ENCODE peak calls at places on chromosomes 12 and 14, in nine cellular contexts. D, Y, J, A, T, W, O, G and P are unnamed samples.

GRCh38 chr12:54262403-54262925 is 17.5 kb downstream of the CBX5 start:
- DNase-seq in D (no peak), Y (peak; percentile 81), J (peak; percentile 58), A (no peak), T (peak; percentile 24), W (no peak), O (peak; percentile 71), G (peak; percentile 92), P (no peak)

GRCh38 chr12:52730793-52731192 is 27.5 kb upstream of the KRT77 start:
- DNase-seq in D (no peak), Y (no peak), J (no peak), A (no peak), T (no peak), W (no peak), O (no peak), G (no peak), P (no peak)

GRCh38 chr14:54109521-54110120 is 153.0 kb upstream of the BMP4 start:
- DNase-seq in D (no peak), Y (no peak), J (no peak), A (no peak), T (no peak), W (no peak), O (no peak), G (no peak), P (no peak)

GRCh38 chr12:2795291-2796186 is 769 bp downstream of the FKBP4 start:
- DNase-seq in D (peak; percentile 60), Y (peak; percentile 75), J (peak; percentile 46), A (peak; percentile 73), T (peak; percentile 50), W (no peak), O (peak; percentile 14), G (peak; percentile 60), P (peak; percentile 83)

GRCh38 chr12:124913474-124914391 is 717 bp downstream of the UBC start:
- DNase-seq in D (peak; percentile 89), Y (peak; percentile 83), J (peak; percentile 67), A (peak; percentile 95), T (no peak), W (no peak), O (peak; percentile 77), G (peak; percentile 76), P (peak; percentile 95)

GRCh38 chr12:1778911-1779310 is 41.5 kb upstream of the LRTM2 start:
- DNase-seq in D (no peak), Y (no peak), J (peak; percentile 52), A (no peak), T (no peak), W (no peak), O (no peak), G (no peak), P (no peak)

GRCh38 chr12:132318135-132318534 is 11.3 kb downstream of the GALNT9 start:
- DNase-seq in D (no peak), Y (no peak), J (no peak), A (no peak), T (no peak), W (no peak), O (no peak), G (no peak), P (no peak)

GRCh38 chr12:43988838-43989560 is 153.1 kb downstream of the TMEM117 start:
- DNase-seq in D (no peak), Y (no peak), J (no peak), A (no peak), T (no peak), W (no peak), O (no peak), G (peak; percentile 42), P (no peak)

GRCh38 chr12:119061208-119061796 is 80.0 kb downstream of the SRRM4 start:
- DNase-seq in D (peak; percentile 14), Y (peak; percentile 59), J (peak; percentile 9), A (peak; percentile 54), T (peak; percentile 1), W (no peak), O (no peak), G (peak; percentile 38), P (peak; percentile 49)

GRCh38 chr12:20448781-20449180 is 80.4 kb downstream of the PDE3A start:
- DNase-seq in D (no peak), Y (no peak), J (no peak), A (no peak), T (no peak), W (no peak), O (no peak), G (no peak), P (no peak)

GRCh38 chr12:12804011-12804410 is 9.1 kb upstream of the DDX47 start:
- DNase-seq in D (no peak), Y (peak; percentile 23), J (no peak), A (no peak), T (no peak), W (no peak), O (no peak), G (peak; percentile 58), P (peak; percentile 59)

GRCh38 chr12:114820773-114821172 is 136.8 kb upstream of the TBX3 start:
- DNase-seq in D (no peak), Y (no peak), J (no peak), A (no peak), T (no peak), W (no peak), O (no peak), G (no peak), P (no peak)

GRCh38 chr12:27580561-27581330 is 56.7 kb downstream of the PPFIBP1 start:
- DNase-seq in D (no peak), Y (no peak), J (no peak), A (no peak), T (no peak), W (no peak), O (no peak), G (no peak), P (no peak)